ENCODE peak calls at places on chromosomes 16 and 17, in seven cellular contexts. B is H9, P is H1, O is mesenchymal stem cell, L is neuronal stem cell, J is mesendoderm, H is trophoblast cell. W is an unnamed sample.

GRCh38 chr16:67447508-67448076 is 16.7 kb downstream of the HSD11B2 start:
- DNase-seq in L (no peak), H (peak), P (no peak), J (no peak), B (peak), O (peak), W (peak)

GRCh38 chr16:27317320-27317719 is 3.5 kb downstream of the IL4R start:
- DNase-seq in O (no peak), P (no peak), H (no peak), J (no peak), L (no peak), B (no peak), W (no peak)

GRCh38 chr17:61474934-61475333 is 22.7 kb downstream of the TBX4 start:
- DNase-seq in B (peak), H (no peak), P (no peak), L (no peak), O (no peak), J (no peak), W (no peak)

GRCh38 chr16:79776243-79776884 is 175.8 kb upstream of the MAF start:
- DNase-seq in B (peak), H (no peak), P (no peak), L (no peak), J (peak), O (peak), W (no peak)

GRCh38 chr17:72270530-72270929 is 149.7 kb downstream of the SOX9 start:
- DNase-seq in H (no peak), J (no peak), P (no peak), O (peak), L (no peak), B (no peak), W (peak)

GRCh38 chr17:78707923-78708322 is 74.2 kb downstream of the CYTH1 start:
- DNase-seq in B (no peak), H (no peak), P (no peak), L (no peak), J (no peak), O (no peak), W (no peak)

GRCh38 chr17:82235775-82236141 is 6.9 kb downstream of the SLC16A3 start:
- DNase-seq in O (no peak), J (no peak), H (peak), P (no peak), L (no peak), B (no peak), W (no peak)

GRCh38 chr16:9176547-9177418 is 85.3 kb downstream of the HAPSTR1 start:
- DNase-seq in B (no peak), P (no peak), L (no peak), H (no peak), J (no peak), O (no peak), W (no peak)

GRCh38 chr17:72562628-72563188 is 441.9 kb downstream of the SOX9 start:
- DNase-seq in L (no peak), H (no peak), O (no peak), P (no peak), B (no peak), J (no peak), W (no peak)

GRCh38 chr17:30969989-30970680 is 704 bp upstream of the RNF135 start:
- DNase-seq in L (no peak), H (peak), P (no peak), B (peak), O (no peak), J (peak), W (no peak)

GRCh38 chr17:70739046-70739445 is 569.7 kb downstream of the KCNJ2 start:
- DNase-seq in P (no peak), L (no peak), O (no peak), B (no peak), H (no peak), J (no peak), W (no peak)

GRCh38 chr16:12398736-12399047 is 405.0 kb downstream of the CPPED1 start:
- DNase-seq in J (no peak), B (no peak), P (no peak), H (no peak), L (no peak), O (no peak), W (no peak)

GRCh38 chr16:4273858-4274291 is 1.1 kb upstream of the TFAP4 start:
- DNase-seq in L (peak), O (peak), H (peak), P (no peak), B (peak), J (peak), W (peak)

GRCh38 chr17:49224198-49224996 is 6.2 kb downstream of the PHOSPHO1 start:
- DNase-seq in J (peak), L (no peak), O (peak), B (peak), P (no peak), H (no peak), W (no peak)

GRCh38 chr17:6555331-6556120 is 829 bp downstream of the PITPNM3 start:
- DNase-seq in H (no peak), L (peak), P (no peak), J (peak), B (peak), O (peak), W (peak)

GRCh38 chr17:227581-228222 is 46.3 kb upstream of the DOC2B start:
- DNase-seq in P (no peak), H (no peak), L (no peak), B (no peak), J (no peak), O (no peak), W (no peak)

GRCh38 chr17:75861927-75862317 is 6.8 kb upstream of the WBP2 start:
- DNase-seq in J (no peak), H (no peak), O (peak), B (no peak), L (no peak), P (no peak), W (no peak)

GRCh38 chr16:88013091-88013609 is 61.9 kb downstream of the BANP start:
- DNase-seq in H (no peak), J (no peak), L (no peak), O (peak), P (no peak), B (no peak), W (peak)

GRCh38 chr16:11004351-11004750 is 60.0 kb downstream of the CLEC16A start:
- DNase-seq in J (no peak), H (no peak), L (no peak), O (no peak), B (no peak), P (no peak), W (peak)

GRCh38 chr17:7883781-7884386 is 4.7 kb upstream of the CHD3 start:
- DNase-seq in B (peak), P (no peak), O (peak), L (no peak), J (no peak), H (no peak), W (peak)

GRCh38 chr16:53085539-53086450 is 31.0 kb downstream of the CHD9 start:
- DNase-seq in O (no peak), H (no peak), L (no peak), J (peak), B (no peak), P (no peak), W (no peak)

GRCh38 chr16:29994613-29995329 is 646 bp downstream of the HIRIP3 start:
- DNase-seq in B (no peak), L (no peak), J (peak), O (peak), H (peak), P (no peak), W (peak)

GRCh38 chr16:59090501-59090900 is 356.4 kb upstream of the GOT2 start:
- DNase-seq in L (no peak), O (no peak), P (no peak), J (no peak), H (no peak), B (no peak), W (no peak)

GRCh38 chr16:61237804-61238485 is 798.3 kb downstream of the CDH8 start:
- DNase-seq in H (no peak), P (no peak), J (peak), B (no peak), L (no peak), O (no peak), W (no peak)

GRCh38 chr17:7307686-7308624 is 527 bp downstream of the EIF5A start:
- DNase-seq in L (no peak), J (peak), O (peak), H (no peak), P (no peak), B (peak), W (peak)

GRCh38 chr16:84500531-84500930 is 3.9 kb downstream of the MEAK7 start:
- DNase-seq in J (no peak), P (no peak), B (no peak), L (no peak), H (no peak), O (no peak), W (no peak)

GRCh38 chr17:2689411-2690164 is 22.0 kb downstream of the CLUH start:
- DNase-seq in O (no peak), P (no peak), J (no peak), B (peak), L (no peak), H (no peak), W (no peak)

GRCh38 chr16:58022601-58023371 is 2.8 kb upstream of the MMP15 start:
- DNase-seq in J (peak), P (no peak), H (no peak), O (no peak), B (no peak), L (no peak), W (peak)

GRCh38 chr17:33756021-33756420 is 462.9 kb upstream of the ASIC2 start:
- DNase-seq in P (no peak), O (no peak), H (no peak), L (no peak), J (no peak), B (no peak), W (no peak)

GRCh38 chr16:990516-991291 is 9.1 kb downstream of the SOX8 start:
- DNase-seq in H (no peak), B (no peak), L (no peak), J (no peak), P (no peak), O (no peak), W (no peak)

DNA sequence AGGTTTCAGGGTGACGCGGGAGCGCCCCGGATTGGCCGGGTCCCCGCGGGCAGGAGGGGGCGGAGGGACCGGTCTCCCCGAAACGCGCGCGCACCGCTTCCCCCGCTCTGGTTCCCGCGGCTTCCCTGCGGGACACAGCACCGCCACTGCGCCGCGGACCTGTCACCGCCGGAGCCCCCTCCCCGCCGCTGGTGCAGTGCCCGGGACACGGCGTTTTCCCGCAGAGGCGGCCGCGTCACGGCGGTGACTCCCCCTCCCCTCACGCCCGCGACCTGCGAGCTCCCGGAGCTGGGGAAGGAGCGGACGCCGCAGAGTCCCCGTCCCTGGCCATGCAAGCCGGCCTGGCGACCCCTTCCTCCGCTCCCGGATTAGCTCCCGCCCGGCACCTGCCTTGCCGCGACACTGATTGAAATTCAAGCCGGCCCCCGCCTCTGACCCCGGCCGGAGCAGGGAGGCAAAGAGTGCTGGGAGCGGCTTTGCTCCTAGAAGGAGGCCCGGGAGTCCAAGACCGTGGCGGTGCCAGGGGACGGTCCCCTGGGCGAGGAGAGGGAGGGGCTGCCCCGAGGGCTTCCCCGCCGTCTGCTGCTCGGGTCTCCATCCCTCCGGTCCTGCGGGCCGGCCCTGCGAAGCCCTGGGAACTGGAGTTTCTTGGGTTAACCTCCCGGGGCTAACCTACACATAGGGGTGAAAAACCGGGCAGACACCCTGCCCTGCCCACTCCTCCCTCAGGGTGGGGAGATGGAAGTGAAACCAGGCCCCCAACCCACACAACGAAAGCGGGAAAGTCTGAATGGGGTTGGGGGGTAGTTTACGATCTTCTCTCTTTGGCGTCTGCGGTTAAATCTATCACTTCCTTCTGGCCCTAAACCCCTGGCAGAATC is 997 bp downstream of the RHBDL3 start:
- DNase-seq in J (peak), L (peak), B (peak), H (no peak), O (peak), P (no peak), W (no peak)
- H2BK5ac ChIP-seq in J (no peak), L (no peak), B (no peak), H (no peak), O (no peak), P (no peak), W (no peak)

GRCh38 chr17:77402159-77402731 is 261.5 kb downstream of the SEC14L1 start:
- DNase-seq in O (no peak), B (no peak), L (no peak), P (no peak), J (no peak), H (no peak), W (no peak)
- H2BK5ac ChIP-seq in O (no peak), B (no peak), L (peak), P (no peak), J (no peak), H (no peak), W (no peak)

GRCh38 chr17:27462149-27462548 is 5.9 kb downstream of the KSR1 start:
- DNase-seq in H (no peak), B (no peak), P (no peak), O (no peak), L (no peak), J (no peak), W (no peak)
- H2BK5ac ChIP-seq in H (no peak), B (no peak), P (no peak), O (no peak), L (no peak), J (no peak), W (no peak)

DNA sequence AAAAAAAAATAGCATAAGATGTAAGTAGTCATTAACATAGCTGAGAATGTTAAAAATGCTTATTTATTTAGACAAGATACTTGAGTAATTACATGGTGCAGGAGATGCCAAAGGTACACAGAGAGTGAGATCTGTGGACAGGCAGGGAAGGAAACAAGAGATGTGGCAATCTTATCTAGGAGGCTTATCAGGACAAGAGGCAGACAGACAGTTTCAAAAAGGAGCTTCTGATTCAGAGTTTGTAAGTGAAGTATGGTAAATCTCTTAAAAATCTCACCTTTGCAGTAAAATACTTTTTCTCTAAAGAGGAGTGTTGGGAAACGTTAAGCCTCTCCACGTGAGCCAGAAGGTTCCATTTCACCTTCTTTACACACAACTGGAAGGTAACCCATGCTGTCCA is 19.9 kb upstream of the GHDC start:
- DNase-seq in P (no peak), L (no peak), H (peak), J (no peak), O (no peak), B (no peak), W (no peak)
- H2BK5ac ChIP-seq in P (no peak), L (no peak), H (no peak), J (no peak), O (no peak), B (no peak), W (no peak)

GRCh38 chr16:3070608-3071111 is 5.2 kb downstream of the IL32 start:
- DNase-seq in J (no peak), B (no peak), H (no peak), L (no peak), P (no peak), O (no peak), W (no peak)

GRCh38 chr16:3068486-3068885 is 3.0 kb downstream of the IL32 start:
- DNase-seq in P (no peak), L (no peak), J (no peak), B (no peak), H (no peak), O (no peak), W (no peak)

GRCh38 chr16:3073448-3073847 is 8.0 kb downstream of the IL32 start:
- DNase-seq in B (no peak), O (no peak), H (no peak), P (no peak), J (no peak), L (no peak), W (no peak)

GRCh38 chr16:3074860-3075545 is 9.6 kb downstream of the IL32 start:
- DNase-seq in H (no peak), J (no peak), L (no peak), B (no peak), O (no peak), P (no peak), W (no peak)

GRCh38 chr16:3071655-3072054 is 6.2 kb downstream of the IL32 start:
- DNase-seq in O (no peak), L (no peak), J (no peak), H (no peak), B (no peak), P (no peak), W (no peak)
- H2BK5ac ChIP-seq in O (no peak), L (no peak), J (no peak), H (no peak), B (no peak), P (no peak), W (no peak)

GRCh38 chr16:78100162-78100467 is 661 bp downstream of the WWOX start:
- DNase-seq in B (no peak), P (no peak), H (no peak), O (no peak), J (no peak), L (no peak), W (no peak)
- H2BK5ac ChIP-seq in B (no peak), P (no peak), H (no peak), O (no peak), J (no peak), L (peak), W (no peak)

GRCh38 chr16:66107661-66108060 is 258.8 kb upstream of the CDH5 start:
- DNase-seq in P (no peak), H (no peak), B (no peak), J (no peak), O (peak), L (no peak), W (peak)
- H2BK5ac ChIP-seq in P (no peak), H (no peak), B (no peak), J (no peak), O (no peak), L (no peak), W (peak)

GRCh38 chr16:56927471-56927870 is 4.5 kb upstream of the HERPUD1 start:
- DNase-seq in O (no peak), H (no peak), L (no peak), B (no peak), J (no peak), P (no peak), W (no peak)
- H2BK5ac ChIP-seq in O (no peak), H (no peak), L (no peak), B (no peak), J (no peak), P (no peak), W (no peak)

GRCh38 chr17:43840814-43841213 is 6.2 kb upstream of the CD300LG start:
- DNase-seq in J (peak), H (no peak), O (peak), P (no peak), B (no peak), L (no peak), W (peak)
- H2BK5ac ChIP-seq in J (no peak), H (no peak), O (no peak), P (no peak), B (no peak), L (no peak), W (no peak)

DNA sequence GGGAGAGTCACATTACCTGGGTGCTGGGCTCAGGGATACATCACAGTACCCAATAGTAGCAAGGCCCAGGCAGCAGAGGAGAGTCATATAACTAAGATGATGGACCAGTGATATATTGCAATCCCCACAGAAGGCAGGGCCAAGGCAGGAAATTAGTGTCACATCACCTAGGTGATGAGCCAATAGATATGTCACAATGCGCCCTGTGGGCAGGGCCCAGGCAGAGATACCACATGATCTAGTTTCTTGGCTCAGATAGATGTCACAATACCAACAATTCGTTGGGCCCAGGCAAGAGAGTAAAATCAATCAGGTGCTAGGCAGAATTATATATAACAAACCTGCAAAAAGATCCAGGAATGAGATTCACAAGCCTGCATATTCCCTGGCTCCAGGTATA is 2111.5 kb downstream of the TP53TG3F start:
- DNase-seq in L (no peak), P (no peak), O (no peak), B (no peak), H (no peak), J (no peak), W (no peak)
- H2BK5ac ChIP-seq in L (no peak), P (no peak), O (no peak), B (no peak), H (no peak), J (no peak), W (no peak)

W was measured in IMR-90.